ENCODE peak calls at places on chromosomes 5 and 9, in five cellular contexts. E is ACHN; X is fibroblast of the conjunctiva; P is stimulated activated naive B cell treated with anti-CD40 and anti-IgM and Interleukin-4, amounts not matched to agents 10 μg/mL and 1 μg/mL and 100 μg/mL, for 72 hours; M is SJSA1. T is an unnamed sample.

GRCh38 chr9:100549048-100549447 is 28.8 kb upstream of the CAVIN4 start:
- DNase-seq in E (no peak), X (no peak), P (no peak), M (no peak), T (no peak)

GRCh38 chr9:132729235-132729890 is 59.1 kb downstream of the GTF3C4 start:
- DNase-seq in E (no peak), X (no peak), P (no peak), M (no peak), T (no peak)

GRCh38 chr9:136588663-136589464 is 43.0 kb upstream of the NOTCH1 start:
- DNase-seq in E (no peak), X (no peak), P (no peak), M (no peak), T (no peak)

GRCh38 chr9:78383130-78383529 is 86.2 kb downstream of the PSAT1 start:
- DNase-seq in E (no peak), X (no peak), P (no peak), M (no peak), T (no peak)

GRCh38 chr5:73823508-73823925 is 197.5 kb downstream of the ARHGEF28 start:
- DNase-seq in E (peak; percentile 88), X (no peak), P (no peak), M (no peak), T (no peak)

GRCh38 chr9:27888661-27889295 is 315.5 kb upstream of the C9orf72 start:
- DNase-seq in E (peak; percentile 51), X (no peak), P (peak; percentile 27), M (no peak), T (peak; percentile 4)

GRCh38 chr9:29285818-29286217 is 1712.5 kb upstream of the C9orf72 start:
- DNase-seq in E (peak; percentile 4), X (peak; percentile 0), P (no peak), M (no peak), T (no peak)

GRCh38 chr5:24832021-24832420 is 187.2 kb upstream of the CDH10 start:
- DNase-seq in E (no peak), X (no peak), P (no peak), M (no peak), T (no peak)

GRCh38 chr9:105308448-105309412 is 64.3 kb downstream of the SLC44A1 start:
- DNase-seq in E (no peak), X (no peak), P (no peak), M (no peak), T (no peak)

GRCh38 chr5:91541696-91542095 is 158.6 kb upstream of the ARRDC3 start:
- DNase-seq in E (peak; percentile 16), X (no peak), P (no peak), M (no peak), T (no peak)

T was measured in GM12878.